ENCODE peak calls at places on chromosomes 16 and 17, in five cellular contexts. I is ascending aorta, H is SK-N-SH, C is OCI-LY7, D is heart right ventricle. Y is an unnamed sample.

GRCh38 chr17:45705123-45706009 is 78.8 kb upstream of the CRHR1 start:
- DNase-seq in I (no peak), D (no peak), C (no peak), H (no peak), Y (no peak)

GRCh38 chr17:81323411-81323868 is 28.3 kb upstream of the SLC38A10 start:
- DNase-seq in H (peak; percentile 86), C (no peak), D (no peak), I (no peak), Y (no peak)

GRCh38 chr16:65661451-65661850 is 539.6 kb upstream of the CDH11 start:
- DNase-seq in H (no peak), I (no peak), D (no peak), C (no peak), Y (no peak)

GRCh38 chr17:59423137-59423703 is 91.8 kb downstream of the YPEL2 start:
- DNase-seq in H (no peak), D (peak; percentile 19), C (no peak), I (peak; percentile 83), Y (peak; percentile 73)

GRCh38 chr16:64751906-64752305 is 370.0 kb downstream of the CDH11 start:
- DNase-seq in H (no peak), D (no peak), I (no peak), C (no peak), Y (no peak)

GRCh38 chr17:34579017-34579946 is at the start of gene TMEM132E:
- DNase-seq in D (peak; percentile 29), I (no peak), H (peak; percentile 75), C (no peak), Y (peak; percentile 23)

GRCh38 chr16:89103156-89103555 is 9.5 kb downstream of the ACSF3 start:
- DNase-seq in I (no peak), H (no peak), D (no peak), C (no peak), Y (peak; percentile 27)

GRCh38 chr16:11948819-11949218 is 7.0 kb upstream of the NPIPB2 start:
- DNase-seq in I (no peak), H (no peak), C (no peak), D (no peak), Y (no peak)

GRCh38 chr16:13245713-13246377 is 344.4 kb downstream of the SHISA9 start:
- DNase-seq in D (no peak), H (no peak), C (no peak), I (no peak), Y (no peak)

DNA sequence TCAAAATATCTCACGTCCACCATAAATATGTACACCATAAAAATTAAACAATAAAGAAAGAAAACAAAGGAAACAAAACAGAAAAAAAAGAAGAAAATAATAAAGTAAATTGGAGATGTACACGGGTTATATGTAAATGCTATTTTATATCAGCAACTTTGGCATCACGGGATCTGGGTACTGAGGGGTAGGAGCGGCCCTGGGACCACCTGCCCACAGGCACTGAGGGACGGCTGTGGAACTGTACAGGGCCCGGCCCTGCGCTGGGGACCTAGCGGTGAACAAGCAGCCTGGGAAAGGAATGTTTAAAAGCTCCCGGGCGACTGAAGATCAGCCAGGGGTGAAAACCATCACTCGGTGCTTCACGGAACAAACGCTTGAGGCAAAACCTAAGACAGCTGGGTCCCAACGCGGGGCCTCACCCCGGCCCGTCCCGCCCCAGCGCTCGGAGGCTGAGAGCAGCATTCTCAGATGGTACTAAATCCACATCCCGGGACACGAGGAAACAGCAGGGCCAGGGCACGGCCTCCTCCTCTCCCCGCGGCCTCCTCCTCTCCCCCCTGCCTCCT is 31.2 kb downstream of the NXN start:
- DNase-seq in H (no peak), I (no peak), D (no peak), C (no peak), Y (no peak)
- H3K27ac ChIP-seq in H (no peak overlapping the region), I (no peak overlapping the region), D (no peak overlapping the region), C (no peak overlapping the region), Y (no peak overlapping the region)

GRCh38 chr16:61165797-61166196 is 870.4 kb downstream of the CDH8 start:
- DNase-seq in I (no peak), C (no peak), D (no peak), H (no peak), Y (no peak)
- TF ChIP-seq CTCF in I (no peak), C (no peak), D (no peak), H (no peak), Y (no peak)

GRCh38 chr17:66675273-66675990 is 159.5 kb upstream of the CACNG5 start:
- DNase-seq in I (no peak), D (no peak), H (no peak), C (no peak), Y (no peak)
- H3K27ac ChIP-seq in I (no peak overlapping the region), D (no peak overlapping the region), H (no peak overlapping the region), C (no peak overlapping the region), Y (peak overlapping the region; percentile 63)

GRCh38 chr16:27670071-27670825 is 120.3 kb downstream of the KATNIP start:
- DNase-seq in I (no peak), H (no peak), C (no peak), D (no peak), Y (no peak)

GRCh38 chr16:27676807-27677206 is 126.9 kb downstream of the KATNIP start:
- DNase-seq in H (no peak), D (no peak), C (no peak), I (no peak), Y (no peak)

GRCh38 chr16:27665881-27666280 is 115.9 kb downstream of the KATNIP start:
- DNase-seq in H (no peak), I (no peak), D (no peak), C (no peak), Y (no peak)

GRCh38 chr16:27677300-27677699 is 127.4 kb downstream of the KATNIP start:
- DNase-seq in D (no peak), I (no peak), H (no peak), C (no peak), Y (no peak)

DNA sequence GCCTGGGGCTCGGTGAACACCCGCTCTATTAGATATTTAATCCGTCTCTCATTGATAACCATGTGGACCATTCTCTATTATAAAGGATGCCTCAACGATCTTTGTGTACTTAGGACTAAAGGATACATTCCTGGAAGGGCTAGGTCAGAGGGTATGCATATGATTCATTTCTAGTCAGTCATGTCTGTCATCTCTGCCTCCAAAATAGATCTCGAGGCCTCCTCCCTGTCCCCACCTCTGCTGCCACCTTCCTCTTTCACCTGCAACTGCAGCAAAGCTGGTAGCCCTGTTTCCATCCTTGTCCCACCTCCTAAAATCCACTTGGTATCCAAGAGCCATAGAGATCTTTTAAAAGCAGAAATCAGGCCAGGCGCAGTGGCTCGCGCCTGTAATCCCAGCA is 121.5 kb downstream of the KATNIP start:
- DNase-seq in D (no peak), I (no peak), C (no peak), H (no peak), Y (no peak)
- TF ChIP-seq CTCF in D (no peak), I (no peak), C (no peak), H (no peak), Y (no peak)

GRCh38 chr17:57782051-57782490 is 37.0 kb upstream of the CCDC182 start:
- DNase-seq in H (peak; percentile 84), D (peak; percentile 19), C (no peak), I (no peak), Y (no peak)

GRCh38 chr17:57783338-57783742 is 38.2 kb upstream of the CCDC182 start:
- DNase-seq in C (peak; percentile 80), I (peak; percentile 81), H (peak; percentile 98), D (peak; percentile 78), Y (peak; percentile 70)

GRCh38 chr17:57784226-57784895 is 39.3 kb upstream of the CCDC182 start:
- DNase-seq in C (no peak), D (no peak), I (no peak), H (no peak), Y (no peak)

GRCh38 chr17:57782642-57783337 is 37.7 kb upstream of the CCDC182 start:
- DNase-seq in H (peak; percentile 51), I (no peak), D (no peak), C (no peak), Y (no peak)

DNA sequence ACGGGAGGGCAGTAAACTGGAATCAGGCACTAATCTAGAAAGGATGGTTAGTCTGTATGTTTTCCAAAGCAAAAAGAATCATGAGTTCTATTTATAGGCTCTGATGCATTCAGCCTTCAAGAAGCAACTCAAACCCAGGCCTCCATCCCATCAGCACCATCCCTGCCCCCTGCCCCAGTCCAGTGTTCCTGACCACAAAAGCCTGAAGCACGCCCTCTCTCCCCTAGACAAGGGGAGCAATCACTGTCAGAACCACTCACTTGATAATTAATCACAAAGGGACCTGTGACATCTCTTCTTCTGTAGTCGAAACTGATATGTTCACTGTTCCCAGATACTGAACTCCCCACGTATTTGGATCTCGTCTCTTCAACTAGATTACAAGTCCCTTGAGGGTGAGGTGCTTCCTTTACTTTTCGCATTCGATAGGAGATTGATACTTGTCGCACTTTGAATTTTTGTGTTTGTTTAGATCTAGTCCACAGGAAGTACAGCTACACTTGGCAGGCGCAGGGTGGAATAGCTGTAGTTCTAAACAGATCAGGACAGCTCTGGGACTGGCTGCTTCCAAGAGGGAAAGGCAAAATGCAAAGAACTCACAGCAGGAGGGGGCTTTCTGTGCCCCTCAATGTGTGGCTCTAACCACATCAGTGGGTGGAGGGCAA is 36.4 kb upstream of the CCDC182 start:
- DNase-seq in D (no peak), C (no peak), I (no peak), H (peak; percentile 34), Y (no peak)
- H3K27ac ChIP-seq in D (no peak overlapping the region), C (no peak overlapping the region), I (no peak overlapping the region), H (peak overlapping the region; percentile 99), Y (no peak overlapping the region)

DNA sequence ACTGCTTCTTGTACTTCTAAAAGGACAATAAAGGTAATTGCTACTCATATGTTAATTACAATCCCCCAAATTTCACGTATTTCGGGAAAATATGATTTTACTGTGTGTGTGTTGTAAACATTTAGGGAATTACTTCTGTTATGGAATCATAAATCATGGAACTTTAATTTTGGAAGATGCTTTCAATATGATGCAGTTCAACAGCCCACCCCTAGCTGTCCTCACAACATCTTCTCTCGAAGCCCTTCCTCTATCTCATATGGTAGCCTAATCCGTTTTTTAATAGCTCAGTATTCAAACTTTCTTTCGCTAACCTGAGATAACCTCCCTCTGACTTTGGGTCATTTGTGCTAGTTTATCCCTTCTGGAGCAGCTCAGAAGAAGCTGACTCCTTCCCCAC is 78.4 kb downstream of the ANKFN1 start:
- DNase-seq in I (no peak), D (no peak), C (no peak), H (no peak), Y (no peak)
- TF ChIP-seq CTCF in I (no peak), D (no peak), C (no peak), H (peak; percentile 53), Y (no peak)

DNA sequence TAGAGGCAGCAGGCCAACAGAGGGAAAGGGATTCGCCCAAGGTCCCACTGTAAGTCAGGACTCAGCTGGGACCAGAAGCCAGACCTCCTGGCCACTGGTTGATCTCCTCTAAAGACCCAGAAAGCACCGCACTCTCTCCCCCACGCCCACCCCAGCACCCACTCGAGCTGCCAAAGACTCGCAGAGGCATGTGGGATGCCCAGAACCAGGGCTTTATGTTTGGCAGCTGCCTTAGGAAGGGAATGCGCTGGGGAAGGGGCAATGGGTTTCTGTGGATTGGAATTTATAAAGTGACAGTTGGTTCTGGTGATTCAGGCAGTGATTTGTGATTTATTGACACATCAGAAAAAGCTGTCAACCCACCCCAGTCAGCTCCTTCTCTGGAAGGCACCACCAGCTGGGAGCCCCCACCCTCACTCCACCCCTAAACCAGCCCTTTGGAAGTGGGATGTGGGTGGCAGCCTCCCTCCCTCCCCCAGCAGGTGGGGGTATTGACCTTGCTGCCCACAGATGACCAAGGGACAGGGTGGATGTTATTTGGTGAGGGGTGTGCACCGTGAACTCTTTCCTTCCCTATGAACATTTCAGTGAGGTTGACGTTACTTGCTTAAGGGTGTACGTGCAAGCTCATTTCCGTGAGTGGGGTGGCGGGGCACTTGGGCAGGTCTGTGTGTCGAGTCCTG is 76.6 kb upstream of the DNAJA2 start:
- DNase-seq in C (no peak), H (no peak), I (no peak), D (no peak), Y (no peak)
- H3K27ac ChIP-seq in C (no peak overlapping the region), H (no peak overlapping the region), I (no peak overlapping the region), D (no peak overlapping the region), Y (no peak overlapping the region)

Y was measured in psoas muscle.